ENCODE peak calls at places on chromosome 4, in ten cellular contexts. One of them, this sample, is unnamed.

GRCh38 chr4:95764961-95765360 is 74.9 kb upstream of the PDHA2 start:
- DNase-seq in lower leg skin: no peak
- DNase-seq in thyroid gland: no peak
- DNase-seq in suprapubic skin: no peak
- DNase-seq in tibial nerve: no peak
- DNase-seq in NB4: no peak
- DNase-seq in transverse colon: no peak
- DNase-seq in heart left ventricle: no peak
- DNase-seq in breast epithelium: no peak
- DNase-seq in right lobe of liver: no peak
- DNase-seq in this sample: no peak

GRCh38 chr4:5133933-5134594 is 82.8 kb downstream of the STK32B start:
- DNase-seq in NB4: no peak
- DNase-seq in right lobe of liver: no peak
- DNase-seq in breast epithelium: no peak
- DNase-seq in heart left ventricle: no peak
- DNase-seq in tibial nerve: no peak
- DNase-seq in transverse colon: no peak
- DNase-seq in lower leg skin: no peak
- DNase-seq in thyroid gland: no peak
- DNase-seq in suprapubic skin: no peak
- DNase-seq in this sample: no peak

GRCh38 chr4:75549019-75549418 is 6.8 kb upstream of the ODAPH start:
- DNase-seq in NB4: no peak
- DNase-seq in thyroid gland: no peak
- DNase-seq in transverse colon: no peak
- DNase-seq in suprapubic skin: no peak
- DNase-seq in right lobe of liver: no peak
- DNase-seq in tibial nerve: no peak
- DNase-seq in breast epithelium: no peak
- DNase-seq in lower leg skin: no peak
- DNase-seq in heart left ventricle: no peak
- DNase-seq in this sample: no peak

GRCh38 chr4:115780268-115780667 is 666.8 kb upstream of the NDST4 start:
- DNase-seq in thyroid gland: no peak
- DNase-seq in lower leg skin: no peak
- DNase-seq in NB4: no peak
- DNase-seq in right lobe of liver: no peak
- DNase-seq in heart left ventricle: no peak
- DNase-seq in suprapubic skin: no peak
- DNase-seq in tibial nerve: no peak
- DNase-seq in breast epithelium: no peak
- DNase-seq in transverse colon: no peak
- DNase-seq in this sample: no peak

GRCh38 chr4:111013846-111014245 is 391.0 kb upstream of the PITX2 start:
- DNase-seq in suprapubic skin: no peak
- DNase-seq in thyroid gland: no peak
- DNase-seq in tibial nerve: no peak
- DNase-seq in heart left ventricle: no peak
- DNase-seq in breast epithelium: no peak
- DNase-seq in NB4: no peak
- DNase-seq in lower leg skin: no peak
- DNase-seq in right lobe of liver: no peak
- DNase-seq in transverse colon: no peak
- DNase-seq in this sample: no peak

GRCh38 chr4:7979652-7979968 is 39.9 kb upstream of the AFAP1 start:
- DNase-seq in suprapubic skin: no peak
- DNase-seq in tibial nerve: no peak
- DNase-seq in thyroid gland: no peak
- DNase-seq in breast epithelium: no peak
- DNase-seq in lower leg skin: no peak
- DNase-seq in right lobe of liver: no peak
- DNase-seq in transverse colon: no peak
- DNase-seq in heart left ventricle: no peak
- DNase-seq in NB4: no peak
- DNase-seq in this sample: no peak

GRCh38 chr4:186772936-186773335 is 49.3 kb upstream of the FAT1 start:
- DNase-seq in NB4: no peak
- DNase-seq in breast epithelium: no peak
- DNase-seq in suprapubic skin: no peak
- DNase-seq in transverse colon: no peak
- DNase-seq in right lobe of liver: no peak
- DNase-seq in heart left ventricle: no peak
- DNase-seq in thyroid gland: no peak
- DNase-seq in lower leg skin: no peak
- DNase-seq in tibial nerve: no peak
- DNase-seq in this sample: no peak

GRCh38 chr4:770022-770421 is 55.9 kb downstream of the CPLX1 start:
- DNase-seq in NB4: no peak
- DNase-seq in heart left ventricle: peak
- DNase-seq in suprapubic skin: no peak
- DNase-seq in lower leg skin: no peak
- DNase-seq in transverse colon: no peak
- DNase-seq in right lobe of liver: no peak
- DNase-seq in tibial nerve: no peak
- DNase-seq in breast epithelium: no peak
- DNase-seq in thyroid gland: no peak
- DNase-seq in this sample: no peak

GRCh38 chr4:139767168-139767567 is 101.5 kb downstream of the MGST2 start:
- DNase-seq in suprapubic skin: no peak
- DNase-seq in lower leg skin: no peak
- DNase-seq in right lobe of liver: no peak
- DNase-seq in heart left ventricle: no peak
- DNase-seq in NB4: peak
- DNase-seq in thyroid gland: no peak
- DNase-seq in breast epithelium: no peak
- DNase-seq in tibial nerve: no peak
- DNase-seq in transverse colon: no peak
- DNase-seq in this sample: no peak

GRCh38 chr4:157819693-157820464 is 352.9 kb downstream of the GASK1B start:
- DNase-seq in breast epithelium: no peak
- DNase-seq in thyroid gland: no peak
- DNase-seq in right lobe of liver: no peak
- DNase-seq in transverse colon: no peak
- DNase-seq in lower leg skin: no peak
- DNase-seq in heart left ventricle: no peak
- DNase-seq in suprapubic skin: peak
- DNase-seq in tibial nerve: no peak
- DNase-seq in NB4: no peak
- DNase-seq in this sample: peak

GRCh38 chr4:86441175-86441960 is 81.5 kb upstream of the MAPK10 start:
- DNase-seq in NB4: no peak
- DNase-seq in heart left ventricle: no peak
- DNase-seq in thyroid gland: no peak
- DNase-seq in suprapubic skin: no peak
- DNase-seq in transverse colon: no peak
- DNase-seq in tibial nerve: no peak
- DNase-seq in breast epithelium: no peak
- DNase-seq in lower leg skin: no peak
- DNase-seq in right lobe of liver: no peak
- DNase-seq in this sample: no peak

GRCh38 chr4:77922158-77923094 is 59.8 kb downstream of the MRPL1 start:
- DNase-seq in suprapubic skin: no peak
- DNase-seq in right lobe of liver: no peak
- DNase-seq in tibial nerve: no peak
- DNase-seq in transverse colon: no peak
- DNase-seq in thyroid gland: no peak
- DNase-seq in NB4: no peak
- DNase-seq in breast epithelium: no peak
- DNase-seq in heart left ventricle: no peak
- DNase-seq in lower leg skin: no peak
- DNase-seq in this sample: no peak

GRCh38 chr4:79882806-79883205 is 190.2 kb downstream of the ANTXR2 start:
- DNase-seq in breast epithelium: no peak
- DNase-seq in transverse colon: no peak
- DNase-seq in suprapubic skin: no peak
- DNase-seq in heart left ventricle: no peak
- DNase-seq in right lobe of liver: no peak
- DNase-seq in tibial nerve: no peak
- DNase-seq in thyroid gland: no peak
- DNase-seq in NB4: no peak
- DNase-seq in lower leg skin: no peak
- DNase-seq in this sample: no peak

GRCh38 chr4:25879091-25879584 is 16.4 kb upstream of the SEL1L3 start:
- DNase-seq in suprapubic skin: no peak
- DNase-seq in NB4: no peak
- DNase-seq in heart left ventricle: no peak
- DNase-seq in thyroid gland: no peak
- DNase-seq in breast epithelium: no peak
- DNase-seq in tibial nerve: no peak
- DNase-seq in lower leg skin: no peak
- DNase-seq in right lobe of liver: no peak
- DNase-seq in transverse colon: no peak
- DNase-seq in this sample: no peak

GRCh38 chr4:25881187-25881586 is 18.4 kb upstream of the SEL1L3 start:
- DNase-seq in NB4: peak
- DNase-seq in suprapubic skin: no peak
- DNase-seq in transverse colon: no peak
- DNase-seq in lower leg skin: no peak
- DNase-seq in right lobe of liver: no peak
- DNase-seq in breast epithelium: no peak
- DNase-seq in heart left ventricle: no peak
- DNase-seq in thyroid gland: no peak
- DNase-seq in tibial nerve: no peak
- DNase-seq in this sample: no peak

GRCh38 chr4:25878676-25879075 is 15.9 kb upstream of the SEL1L3 start:
- DNase-seq in tibial nerve: no peak
- DNase-seq in heart left ventricle: no peak
- DNase-seq in suprapubic skin: no peak
- DNase-seq in right lobe of liver: no peak
- DNase-seq in lower leg skin: no peak
- DNase-seq in breast epithelium: no peak
- DNase-seq in NB4: peak
- DNase-seq in transverse colon: peak
- DNase-seq in thyroid gland: no peak
- DNase-seq in this sample: no peak

GRCh38 chr4:25879991-25880641 is 17.3 kb upstream of the SEL1L3 start:
- DNase-seq in transverse colon: no peak
- DNase-seq in thyroid gland: no peak
- DNase-seq in heart left ventricle: no peak
- DNase-seq in lower leg skin: no peak
- DNase-seq in breast epithelium: no peak
- DNase-seq in tibial nerve: no peak
- DNase-seq in NB4: peak
- DNase-seq in suprapubic skin: no peak
- DNase-seq in right lobe of liver: no peak
- DNase-seq in this sample: no peak

GRCh38 chr4:25879587-25879986 is 16.8 kb upstream of the SEL1L3 start:
- DNase-seq in breast epithelium: no peak
- DNase-seq in heart left ventricle: no peak
- DNase-seq in lower leg skin: no peak
- DNase-seq in transverse colon: no peak
- DNase-seq in right lobe of liver: no peak
- DNase-seq in tibial nerve: no peak
- DNase-seq in thyroid gland: no peak
- DNase-seq in NB4: peak
- DNase-seq in suprapubic skin: no peak
- DNase-seq in this sample: no peak
- TF ChIP-seq CTCF in breast epithelium: no peak
- TF ChIP-seq CTCF in heart left ventricle: no peak
- TF ChIP-seq CTCF in lower leg skin: no peak
- TF ChIP-seq CTCF in transverse colon: no peak
- TF ChIP-seq CTCF in right lobe of liver: no peak
- TF ChIP-seq CTCF in tibial nerve: no peak
- TF ChIP-seq CTCF in thyroid gland: no peak
- TF ChIP-seq CTCF in NB4: no peak
- TF ChIP-seq CTCF in suprapubic skin: no peak
- TF ChIP-seq CTCF in this sample: no peak

GRCh38 chr4:2040391-2041233 is 18.5 kb upstream of the NAT8L start:
- DNase-seq in lower leg skin: no peak
- DNase-seq in tibial nerve: no peak
- DNase-seq in transverse colon: no peak
- DNase-seq in suprapubic skin: peak
- DNase-seq in NB4: no peak
- DNase-seq in heart left ventricle: no peak
- DNase-seq in right lobe of liver: peak
- DNase-seq in breast epithelium: no peak
- DNase-seq in thyroid gland: no peak
- DNase-seq in this sample: no peak
- H3K4me3 ChIP-seq in lower leg skin: peak
- H3K4me3 ChIP-seq in tibial nerve: peak
- H3K4me3 ChIP-seq in transverse colon: no peak
- H3K4me3 ChIP-seq in suprapubic skin: peak
- H3K4me3 ChIP-seq in NB4: no peak
- H3K4me3 ChIP-seq in heart left ventricle: peak
- H3K4me3 ChIP-seq in right lobe of liver: peak
- H3K4me3 ChIP-seq in breast epithelium: peak
- H3K4me3 ChIP-seq in thyroid gland: no peak
- H3K4me3 ChIP-seq in this sample: no peak

DNA sequence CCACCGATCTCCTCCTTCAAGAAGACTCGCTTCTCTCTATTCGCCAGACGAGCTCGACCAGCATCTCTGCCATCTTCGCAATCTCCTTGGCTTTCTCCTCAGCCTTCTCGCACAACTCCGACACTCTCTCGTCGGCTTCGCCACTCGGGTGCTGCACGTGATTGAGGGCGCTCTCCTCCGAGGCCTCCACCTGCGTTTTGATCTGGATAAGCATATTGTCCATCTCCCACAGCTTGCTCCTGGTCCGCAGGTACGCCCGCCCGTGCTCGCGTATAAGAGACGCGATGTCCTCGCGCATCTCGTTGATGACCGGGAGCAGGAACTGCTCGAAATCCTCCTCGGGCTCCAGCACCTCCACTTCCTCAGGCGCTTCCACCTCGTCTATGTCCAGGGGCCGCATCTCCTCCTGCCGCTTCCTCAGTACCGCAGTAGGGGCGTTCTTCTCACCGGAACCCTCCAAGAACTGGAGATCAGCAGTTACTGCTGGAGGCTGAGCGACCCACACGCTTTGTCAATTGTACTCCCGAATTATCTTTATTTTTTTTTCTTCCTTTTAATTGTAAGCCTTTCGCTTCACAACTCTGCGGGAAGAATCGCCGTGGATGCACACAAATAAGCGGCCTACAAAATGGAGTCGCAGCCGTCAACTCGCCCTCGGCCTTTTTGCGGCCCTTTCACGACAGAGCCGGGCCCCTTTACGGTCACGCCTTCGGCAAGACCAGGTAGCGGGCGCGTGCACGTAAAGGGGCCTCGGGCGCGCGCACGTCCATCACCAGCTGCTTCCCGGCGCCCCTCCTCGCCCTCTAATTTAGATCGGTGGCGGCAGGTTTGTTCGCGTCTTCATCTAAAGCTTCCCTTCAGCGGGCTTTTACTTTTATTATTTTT is at the start of gene MRFAP1L1:
- DNase-seq in right lobe of liver: peak
- DNase-seq in transverse colon: peak
- DNase-seq in suprapubic skin: peak
- DNase-seq in lower leg skin: peak
- DNase-seq in breast epithelium: peak
- DNase-seq in heart left ventricle: peak
- DNase-seq in NB4: peak
- DNase-seq in thyroid gland: peak
- DNase-seq in tibial nerve: peak
- DNase-seq in this sample: peak
- TF ChIP-seq POLR2A in right lobe of liver: no peak
- TF ChIP-seq POLR2A in transverse colon: peak
- TF ChIP-seq POLR2A in suprapubic skin: no peak
- TF ChIP-seq POLR2A in lower leg skin: no peak
- TF ChIP-seq POLR2A in breast epithelium: peak
- TF ChIP-seq POLR2A in heart left ventricle: no peak
- TF ChIP-seq POLR2A in NB4: peak
- TF ChIP-seq POLR2A in thyroid gland: no peak
- TF ChIP-seq POLR2A in tibial nerve: peak
- TF ChIP-seq POLR2A in this sample: peak

GRCh38 chr4:48269861-48270515 is 350 bp upstream of the TEC start:
- DNase-seq in breast epithelium: peak
- DNase-seq in NB4: peak
- DNase-seq in transverse colon: peak
- DNase-seq in lower leg skin: peak
- DNase-seq in tibial nerve: peak
- DNase-seq in right lobe of liver: peak
- DNase-seq in thyroid gland: peak
- DNase-seq in suprapubic skin: peak
- DNase-seq in heart left ventricle: peak
- DNase-seq in this sample: peak
- TF ChIP-seq CTCF in breast epithelium: no peak
- TF ChIP-seq CTCF in NB4: peak
- TF ChIP-seq CTCF in transverse colon: no peak
- TF ChIP-seq CTCF in lower leg skin: no peak
- TF ChIP-seq CTCF in tibial nerve: no peak
- TF ChIP-seq CTCF in right lobe of liver: peak
- TF ChIP-seq CTCF in thyroid gland: peak
- TF ChIP-seq CTCF in suprapubic skin: no peak
- TF ChIP-seq CTCF in heart left ventricle: peak
- TF ChIP-seq CTCF in this sample: peak

This sample was measured in body of pancreas.